ENCODE peak calls at places on chromosomes 5 and 9, in four cellular contexts. X, U, O and S are unnamed samples.

GRCh38 chr5:161009194-161009593 is 157.2 kb upstream of the ATP10B start:
- DNase-seq in O (no peak), U (no peak), X (no peak), S (no peak)

GRCh38 chr9:133341369-133342082 is 5.5 kb upstream of the SURF6 start:
- DNase-seq in U (no peak), O (no peak), X (no peak), S (no peak)

GRCh38 chr9:113471566-113471965 is 8.0 kb downstream of the RGS3 start:
- DNase-seq in U (no peak), X (no peak), O (no peak), S (no peak)

GRCh38 chr5:39164016-39164415 is 55.3 kb downstream of the FYB1 start:
- DNase-seq in X (no peak), O (no peak), U (no peak), S (no peak)

GRCh38 chr5:150058480-150059126 is 27.8 kb downstream of the CSF1R start:
- DNase-seq in U (no peak), O (peak), X (peak), S (no peak)

GRCh38 chr5:126777257-126777973 is 479 bp downstream of the LMNB1 start:
- DNase-seq in U (no peak), X (peak), O (peak), S (no peak)

GRCh38 chr9:137367506-137368430 is 55.2 kb downstream of the EXD3 start:
- DNase-seq in X (no peak), O (no peak), U (no peak), S (no peak)

GRCh38 chr5:95940758-95941682 is 20.6 kb downstream of the ELL2 start:
- DNase-seq in U (no peak), X (peak), O (peak), S (no peak)

GRCh38 chr5:12759377-12759776 is 855.1 kb upstream of the CTNND2 start:
- DNase-seq in X (no peak), O (no peak), U (no peak), S (no peak)

GRCh38 chr5:119582987-119583386 is 46.4 kb upstream of the FAM170A start:
- DNase-seq in U (no peak), O (no peak), X (no peak), S (no peak)

GRCh38 chr9:41229408-41230401 is 40.6 kb upstream of the ZNG1F start:
- DNase-seq in O (no peak), U (peak), X (peak), S (peak)

GRCh38 chr5:119275146-119275872 is 80.5 kb upstream of the TNFAIP8 start:
- DNase-seq in X (no peak), U (no peak), O (no peak), S (no peak)

GRCh38 chr5:99020698-99021048 is 91.9 kb upstream of the CHD1 start:
- DNase-seq in X (no peak), U (no peak), O (no peak), S (no peak)

GRCh38 chr5:137605377-137605776 is 106.3 kb upstream of the SPOCK1 start:
- DNase-seq in O (no peak), X (no peak), U (no peak), S (no peak)

GRCh38 chr5:154868702-154869101 is 10.3 kb downstream of the CNOT8 start:
- DNase-seq in O (peak), X (peak), U (no peak), S (no peak)

GRCh38 chr9:88342246-88342645 is 46.0 kb upstream of the SPIN1 start:
- DNase-seq in U (no peak), X (no peak), O (no peak), S (no peak)

GRCh38 chr5:37738057-37738691 is 101.7 kb downstream of the GDNF start:
- DNase-seq in U (peak), O (peak), X (no peak), S (peak)

GRCh38 chr9:37801287-37801850 is 772 bp downstream of the DCAF10 start:
- DNase-seq in X (peak), U (no peak), O (peak), S (no peak)

GRCh38 chr5:112800901-112801300 is 60.2 kb upstream of the SRP19 start:
- DNase-seq in U (no peak), O (no peak), X (no peak), S (no peak)

GRCh38 chr5:5494489-5495402 is 72.3 kb downstream of the ICE1 start:
- DNase-seq in O (peak), X (peak), U (peak), S (peak)

GRCh38 chr9:118058227-118058626 is 354.0 kb downstream of the TLR4 start:
- DNase-seq in O (no peak), X (no peak), U (no peak), S (peak)

GRCh38 chr9:85960688-85961093 is 19.7 kb downstream of the NAA35 start:
- DNase-seq in O (no peak), X (no peak), U (no peak), S (no peak)

GRCh38 chr5:43386960-43387362 is 25.2 kb downstream of the CCL28 start:
- DNase-seq in U (peak), O (no peak), X (no peak), S (no peak)

GRCh38 chr5:160312139-160312959 is at the start of gene CCNJL:
- DNase-seq in U (no peak), O (peak), X (peak), S (peak)

GRCh38 chr5:172437445-172438303 is 16.7 kb downstream of the SH3PXD2B start:
- DNase-seq in U (no peak), X (peak), O (no peak), S (no peak)

GRCh38 chr5:95530441-95530840 is 24.3 kb downstream of the SKIC3 start:
- DNase-seq in X (no peak), U (no peak), O (no peak), S (no peak)

GRCh38 chr5:179554981-179555380 is 4.6 kb downstream of the RUFY1 start:
- DNase-seq in U (no peak), O (no peak), X (no peak), S (no peak)

GRCh38 chr9:92763721-92764380 is 782 bp downstream of the BICD2 start:
- DNase-seq in U (no peak), X (peak), O (peak), S (no peak)

GRCh38 chr5:142720561-142721275 is 34.8 kb upstream of the FGF1 start:
- DNase-seq in O (no peak), X (no peak), U (no peak), S (peak)

GRCh38 chr5:146797683-146798082 is 80.9 kb downstream of the PPP2R2B start:
- DNase-seq in U (no peak), O (no peak), X (no peak), S (no peak)

GRCh38 chr5:41412496-41412895 is 97.9 kb downstream of the PLCXD3 start:
- DNase-seq in O (no peak), U (no peak), X (no peak), S (no peak)

GRCh38 chr9:86639899-86640379 is 285.7 kb upstream of the TUT7 start:
- DNase-seq in X (no peak), U (no peak), O (no peak), S (peak)

GRCh38 chr5:157971466-157972324 is 112.8 kb upstream of the CLINT1 start:
- DNase-seq in X (no peak), O (no peak), U (no peak), S (no peak)

GRCh38 chr5:139565411-139566305 is 4.5 kb downstream of the UBE2D2 start:
- DNase-seq in O (no peak), U (peak), X (no peak), S (no peak)

GRCh38 chr9:13023498-13023897 is 248.7 kb downstream of the LURAP1L start:
- DNase-seq in U (no peak), O (no peak), X (no peak), S (no peak)

GRCh38 chr5:138579517-138579863 is 4.3 kb upstream of the HSPA9 start:
- DNase-seq in X (no peak), O (no peak), U (no peak), S (no peak)

GRCh38 chr5:150129813-150130492 is 25.7 kb downstream of the PDGFRB start:
- DNase-seq in X (peak), U (no peak), O (peak), S (peak)

GRCh38 chr9:76020654-76021053 is 130.2 kb downstream of the PCSK5 start:
- DNase-seq in X (no peak), O (no peak), U (no peak), S (no peak)

GRCh38 chr9:19976226-19976625 is 187.4 kb upstream of the SLC24A2 start:
- DNase-seq in X (no peak), U (no peak), O (no peak), S (no peak)

GRCh38 chr9:109815366-109815947 is 35.5 kb downstream of the PALM2AKAP2 start:
- DNase-seq in U (no peak), O (no peak), X (no peak), S (peak)

GRCh38 chr9:109817146-109817845 is 37.3 kb downstream of the PALM2AKAP2 start:
- DNase-seq in X (no peak), O (no peak), U (no peak), S (no peak)

GRCh38 chr9:109821711-109822110 is 41.7 kb downstream of the PALM2AKAP2 start:
- DNase-seq in U (no peak), O (no peak), X (no peak), S (no peak)

GRCh38 chr9:109816490-109816889 is 36.5 kb downstream of the PALM2AKAP2 start:
- DNase-seq in U (no peak), O (peak), X (no peak), S (no peak)

GRCh38 chr9:109817846-109818472 is 38.0 kb downstream of the PALM2AKAP2 start:
- DNase-seq in X (peak), O (peak), U (peak), S (peak)
- TF ChIP-seq JUND in X (peak), O (peak), U (no peak), S (peak)

GRCh38 chr5:33362915-33363314 is 77.8 kb upstream of the TARS1 start:
- DNase-seq in X (no peak), U (no peak), O (no peak), S (no peak)
- TF ChIP-seq JUND in X (no peak), U (no peak), O (no peak), S (no peak)

DNA sequence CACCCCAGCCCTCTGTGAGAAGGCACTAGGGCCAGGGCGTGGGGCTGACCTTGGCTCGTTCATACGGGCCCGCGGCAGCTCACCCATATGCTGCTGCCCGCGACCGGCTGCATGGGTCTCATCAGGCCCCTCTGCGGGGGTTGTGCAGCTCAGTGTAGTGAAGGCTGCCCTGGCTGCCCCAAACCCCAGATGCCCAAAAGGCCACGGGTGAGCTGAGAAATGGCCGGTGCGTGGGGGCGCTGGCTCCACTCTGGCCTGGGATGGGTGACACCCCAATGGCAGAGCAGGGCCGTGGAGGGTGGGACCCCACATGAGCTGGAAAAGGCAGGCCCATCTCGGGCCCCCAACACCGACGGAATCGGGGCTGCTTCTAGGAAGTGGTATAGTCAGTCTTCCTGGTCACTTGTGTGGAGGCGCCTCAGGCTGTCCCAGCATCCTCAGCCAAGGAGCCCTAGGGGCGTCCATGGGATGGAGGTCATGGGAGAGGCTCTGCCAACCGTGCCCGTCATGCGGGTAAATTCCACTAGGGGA is 19.4 kb upstream of the LRRC14B start:
- DNase-seq in X (no peak), O (no peak), U (no peak), S (no peak)
- TF ChIP-seq JUND in X (no peak), O (no peak), U (no peak), S (no peak)

DNA sequence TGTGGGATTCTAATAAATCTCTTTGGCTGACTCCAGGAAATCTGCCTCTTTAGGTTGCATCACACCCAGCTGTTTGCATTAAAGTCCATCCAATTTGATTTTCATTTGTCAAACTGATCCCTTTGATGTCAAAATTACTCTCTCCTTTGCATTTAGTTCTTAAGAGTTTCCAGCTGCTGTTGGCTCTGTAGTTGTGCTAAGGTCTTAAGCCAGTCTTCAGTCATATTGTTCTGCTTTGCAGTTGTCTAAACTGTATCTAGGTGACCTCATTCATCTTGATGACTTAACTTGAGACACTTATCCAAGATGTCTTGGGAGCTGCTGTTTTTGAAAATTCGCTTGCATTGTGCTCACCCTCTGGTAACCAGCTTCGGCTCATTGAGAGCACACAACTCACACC is 386.9 kb upstream of the TLE4 start:
- DNase-seq in O (no peak), X (no peak), U (no peak), S (no peak)
- TF ChIP-seq JUND in O (no peak), X (no peak), U (no peak), S (no peak)

GRCh38 chr5:78283105-78283504 is 11.4 kb downstream of the AP3B1 start:
- DNase-seq in X (no peak), O (no peak), U (no peak), S (no peak)

GRCh38 chr5:78280261-78280660 is 14.2 kb downstream of the AP3B1 start:
- DNase-seq in O (no peak), U (no peak), X (no peak), S (no peak)

GRCh38 chr5:78287169-78287568 is 7.3 kb downstream of the AP3B1 start:
- DNase-seq in O (no peak), X (no peak), U (no peak), S (no peak)

GRCh38 chr5:78286288-78286687 is 8.2 kb downstream of the AP3B1 start:
- DNase-seq in U (no peak), O (no peak), X (no peak), S (no peak)

DNA sequence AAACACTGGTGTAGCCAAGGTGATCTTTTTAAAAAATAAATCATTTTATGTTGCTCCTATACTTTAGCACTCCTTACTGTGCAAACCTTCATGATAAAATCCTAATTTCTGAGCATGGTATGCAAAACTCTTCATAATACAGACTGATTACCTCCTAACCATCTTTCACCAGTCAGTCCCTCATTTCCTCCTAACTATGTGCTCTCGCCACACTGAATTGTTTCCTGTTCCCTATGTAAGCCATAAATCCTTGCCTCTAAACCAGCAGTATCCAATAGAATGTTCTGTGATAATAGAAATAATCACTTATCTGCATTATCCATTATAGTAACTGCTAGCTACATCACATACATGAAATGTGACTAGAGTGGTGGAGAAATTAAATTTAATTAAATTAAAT is 10.7 kb downstream of the AP3B1 start:
- DNase-seq in U (no peak), X (no peak), O (no peak), S (no peak)
- TF ChIP-seq JUND in U (no peak), X (no peak), O (no peak), S (no peak)

GRCh38 chr9:93815135-93815534 is 140.0 kb downstream of the BARX1 start:
- DNase-seq in O (no peak), U (no peak), X (peak), S (no peak)

GRCh38 chr9:93815677-93816076 is 139.5 kb downstream of the BARX1 start:
- DNase-seq in X (peak), U (no peak), O (no peak), S (no peak)

GRCh38 chr9:93813221-93813620 is 141.9 kb downstream of the BARX1 start:
- DNase-seq in O (no peak), X (peak), U (no peak), S (no peak)

GRCh38 chr9:93813687-93814560 is 141.2 kb downstream of the BARX1 start:
- DNase-seq in X (peak), U (no peak), O (no peak), S (no peak)

DNA sequence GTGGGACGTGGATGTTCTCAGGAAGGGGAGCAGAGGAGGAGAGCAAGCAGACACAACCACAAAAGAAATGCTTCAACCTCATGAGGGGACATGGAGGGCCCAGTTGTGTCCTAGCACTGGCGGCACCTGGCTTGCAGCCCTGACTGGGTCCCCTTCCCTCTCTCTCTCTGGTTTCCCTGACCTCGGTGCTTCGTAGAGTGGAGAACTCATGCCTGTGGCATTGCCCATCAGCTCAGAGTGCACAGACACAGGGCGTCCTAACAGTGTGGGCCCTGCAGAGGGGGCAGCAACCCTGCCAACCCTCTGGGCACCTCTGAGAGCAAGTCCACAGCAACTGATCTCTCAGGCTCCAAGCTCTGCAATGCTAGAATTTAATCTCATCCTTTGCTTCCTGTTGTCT is 140.6 kb downstream of the BARX1 start:
- DNase-seq in O (no peak), X (peak), U (no peak), S (no peak)
- TF ChIP-seq JUND in O (no peak), X (no peak), U (no peak), S (no peak)

GRCh38 chr5:130109152-130109551 is 204.9 kb downstream of the CHSY3 start:
- DNase-seq in X (peak), U (no peak), O (no peak), S (peak)
- TF ChIP-seq JUND in X (no peak), U (no peak), O (no peak), S (no peak)